ENCODE peak calls at places on chromosomes 7 and 10, in seven cellular contexts. W, V, B, A, H, I and N are unnamed samples.

GRCh38 chr10:58642283-58642682 is 129.6 kb downstream of the BICC1 start:
- DNase-seq in H (no peak), I (no peak), W (no peak), B (no peak), V (no peak), A (no peak), N (no peak)

GRCh38 chr10:12869427-12869826 is 132.1 kb downstream of the CCDC3 start:
- DNase-seq in I (no peak), B (no peak), V (no peak), A (no peak), W (no peak), H (no peak), N (no peak)

GRCh38 chr10:63120554-63120953 is 12.6 kb upstream of the NRBF2 start:
- DNase-seq in I (no peak), H (no peak), A (peak), B (no peak), V (peak), W (no peak), N (no peak)

GRCh38 chr10:97356318-97356914 is 21.9 kb upstream of the FRAT2 start:
- DNase-seq in A (no peak), H (no peak), B (no peak), I (no peak), V (no peak), W (no peak), N (no peak)

GRCh38 chr7:97439637-97440214 is 292.2 kb upstream of the TAC1 start:
- DNase-seq in A (no peak), H (no peak), V (no peak), I (no peak), B (no peak), W (no peak), N (no peak)

GRCh38 chr10:76007206-76007605 is 575.8 kb downstream of the LRMDA start:
- DNase-seq in H (no peak), B (no peak), A (no peak), W (no peak), I (no peak), V (no peak), N (no peak)

GRCh38 chr7:85471740-85472139 is 284.9 kb upstream of the SEMA3D start:
- DNase-seq in V (no peak), B (no peak), H (no peak), W (no peak), I (no peak), A (no peak), N (no peak)

GRCh38 chr10:32160866-32161265 is 104.6 kb upstream of the KIF5B start:
- DNase-seq in A (no peak), V (no peak), B (no peak), I (no peak), W (no peak), H (no peak), N (no peak)

GRCh38 chr7:21401944-21402343 is 25.9 kb upstream of the SP4 start:
- DNase-seq in I (no peak), H (no peak), B (no peak), V (no peak), A (no peak), W (no peak), N (no peak)

GRCh38 chr7:24889611-24890010 is 90.4 kb downstream of the OSBPL3 start:
- DNase-seq in W (no peak), A (no peak), H (no peak), B (no peak), I (no peak), V (no peak), N (no peak)